ENCODE peak calls at places on chromosome 20, in four cellular contexts. C, D, U and L are unnamed samples.

GRCh38 chr20:17612287-17612974 is 42.6 kb downstream of the DSTN start:
- DNase-seq in C (no peak), D (peak), U (no peak), L (no peak)

GRCh38 chr20:14616003-14616402 is 278.6 kb upstream of the FLRT3 start:
- DNase-seq in C (no peak), D (no peak), U (peak), L (no peak)

GRCh38 chr20:62087632-62088031 is 22.0 kb upstream of the TAF4 start:
- DNase-seq in C (no peak), D (no peak), U (no peak), L (no peak)

GRCh38 chr20:64100566-64100888 is 6.8 kb downstream of the NPBWR2 start:
- DNase-seq in C (no peak), D (no peak), U (no peak), L (no peak)

GRCh38 chr20:19981091-19981490 is 36.1 kb upstream of the NAA20 start:
- DNase-seq in C (no peak), D (peak), U (no peak), L (no peak)

GRCh38 chr20:40176442-40176841 is 512.6 kb downstream of the MAFB start:
- DNase-seq in C (no peak), D (no peak), U (no peak), L (no peak)

GRCh38 chr20:24633026-24633425 is 163.6 kb downstream of the SYNDIG1 start:
- DNase-seq in C (no peak), D (no peak), U (no peak), L (no peak)

GRCh38 chr20:20363449-20364015 is 4.4 kb upstream of the INSM1 start:
- DNase-seq in C (no peak), D (no peak), U (no peak), L (no peak)

GRCh38 chr20:64219730-64220129 is 35.8 kb upstream of the PCMTD2 start:
- DNase-seq in C (no peak), D (no peak), U (no peak), L (no peak)

GRCh38 chr20:46851746-46852145 is 42.9 kb upstream of the EYA2 start:
- DNase-seq in C (no peak), D (no peak), U (no peak), L (no peak)

GRCh38 chr20:46853926-46854325 is 40.7 kb upstream of the EYA2 start:
- DNase-seq in C (no peak), D (no peak), U (no peak), L (no peak)

GRCh38 chr20:46850416-46850815 is 44.2 kb upstream of the EYA2 start:
- DNase-seq in C (no peak), D (no peak), U (no peak), L (no peak)

GRCh38 chr20:46850896-46851295 is 43.7 kb upstream of the EYA2 start:
- DNase-seq in C (no peak), D (no peak), U (no peak), L (no peak)

GRCh38 chr20:46852313-46852712 is 42.3 kb upstream of the EYA2 start:
- DNase-seq in C (no peak), D (no peak), U (no peak), L (no peak)
- TF ChIP-seq CTCF in C (no peak), D (no peak), U (no peak), L (no peak)

GRCh38 chr20:57250607-57251343 is 15.7 kb downstream of the BMP7 start:
- DNase-seq in C (no peak), D (no peak), U (peak), L (no peak)

GRCh38 chr20:57252559-57253162 is 13.8 kb downstream of the BMP7 start:
- DNase-seq in C (no peak), D (no peak), U (no peak), L (no peak)

GRCh38 chr20:57251949-57252348 is 14.5 kb downstream of the BMP7 start:
- DNase-seq in C (no peak), D (no peak), U (no peak), L (no peak)

GRCh38 chr20:57249772-57250171 is 16.7 kb downstream of the BMP7 start:
- DNase-seq in C (no peak), D (no peak), U (no peak), L (no peak)

DNA sequence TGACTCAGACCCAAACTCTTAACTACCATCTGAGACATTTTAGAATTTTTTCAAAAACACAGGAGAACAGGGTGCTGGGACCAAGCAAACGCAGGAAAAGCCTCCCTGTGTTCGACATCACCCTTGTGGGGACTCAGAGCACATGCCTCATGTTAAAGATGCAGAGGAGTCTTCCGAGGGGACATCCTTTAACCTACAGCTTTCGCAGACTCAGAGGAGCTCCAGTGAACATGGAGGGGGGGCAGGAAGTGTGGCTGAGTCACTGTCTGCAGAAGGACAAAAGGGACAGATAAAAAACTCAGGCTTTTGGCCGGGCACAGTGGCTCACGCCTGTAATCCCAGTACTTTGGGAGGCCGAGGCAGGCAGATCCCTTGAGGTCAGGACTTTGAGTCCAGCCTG is 15.1 kb downstream of the BMP7 start:
- DNase-seq in C (no peak), D (no peak), U (peak), L (no peak)
- H3K4me3 ChIP-seq in C (no peak), D (no peak), U (no peak), L (no peak)

DNA sequence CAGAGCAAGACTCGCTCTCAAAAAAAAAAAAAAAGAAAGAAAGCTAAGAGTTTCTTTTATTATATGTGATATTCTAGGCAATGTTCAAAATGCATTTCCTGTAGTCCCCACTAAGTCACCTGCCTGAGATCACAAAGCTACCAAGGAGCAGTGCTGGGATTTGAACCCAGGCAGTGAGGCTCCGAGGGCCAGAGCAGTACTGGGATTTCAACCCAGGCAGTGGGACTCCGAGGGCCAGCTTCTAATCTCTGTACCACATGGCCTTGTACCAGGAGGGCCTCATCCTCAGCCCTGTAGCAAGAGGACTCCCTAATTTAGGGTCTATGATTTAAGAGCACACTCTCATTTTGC is 39.7 kb downstream of the ZMYND8 start:
- DNase-seq in C (no peak), D (no peak), U (no peak), L (no peak)
- TF ChIP-seq CTCF in C (no peak), D (no peak), U (no peak), L (no peak)

GRCh38 chr20:45353746-45354145 is 5.5 kb upstream of the SDC4 start:
- DNase-seq in C (no peak), D (no peak), U (no peak), L (no peak)

GRCh38 chr20:45352729-45353128 is 4.5 kb upstream of the SDC4 start:
- DNase-seq in C (no peak), D (no peak), U (no peak), L (no peak)

GRCh38 chr20:45355209-45355608 is 7.0 kb upstream of the SDC4 start:
- DNase-seq in C (no peak), D (peak), U (peak), L (no peak)

GRCh38 chr20:45355685-45356084 is 7.3 kb upstream of the SYS1 start:
- DNase-seq in C (no peak), D (no peak), U (no peak), L (no peak)

DNA sequence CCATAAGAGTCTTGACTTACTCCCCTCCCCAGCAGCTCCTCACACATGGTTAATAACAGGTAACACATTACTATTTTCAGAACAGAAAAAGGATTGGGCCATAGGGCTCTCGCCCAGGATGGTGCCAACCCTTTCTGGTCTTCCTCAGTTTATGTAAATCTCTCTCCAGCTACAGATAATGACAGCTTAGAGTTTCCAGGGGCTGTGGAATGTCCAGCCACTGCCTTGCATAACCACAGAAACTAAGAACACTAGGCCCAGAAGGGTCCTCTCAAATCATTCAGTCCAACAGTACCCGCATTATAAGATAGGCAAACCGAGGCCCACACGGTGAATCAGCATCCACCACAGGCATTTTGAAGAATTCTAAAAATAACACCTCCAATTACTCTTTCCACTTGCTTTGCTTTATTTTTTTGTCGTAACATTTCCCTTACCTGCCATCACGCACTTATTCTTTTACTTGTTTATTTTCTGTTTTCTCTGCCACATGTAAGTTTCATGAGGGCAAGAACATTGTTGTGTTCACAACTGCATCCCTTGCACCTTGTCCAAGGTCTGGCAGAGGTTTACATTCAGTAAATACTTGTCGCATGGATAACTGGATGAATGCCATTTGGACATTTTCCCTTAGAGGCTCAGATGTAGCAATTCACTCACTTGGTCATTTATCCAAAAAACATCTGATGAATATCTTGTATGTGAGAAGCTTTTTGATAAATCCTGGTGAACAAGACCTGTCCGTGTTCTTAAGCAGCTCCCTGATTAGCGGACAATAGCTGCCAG is 6.4 kb upstream of the SDC4 start:
- DNase-seq in C (no peak), D (peak), U (no peak), L (no peak)
- H3K4me3 ChIP-seq in C (peak), D (no peak), U (no peak), L (no peak)

GRCh38 chr20:8829232-8829631 is 239.7 kb upstream of the PLCB4 start:
- DNase-seq in C (no peak), D (no peak), U (no peak), L (no peak)
- TF ChIP-seq CTCF in C (peak), D (peak), U (peak), L (peak)

GRCh38 chr20:49281059-49281912 is 3.4 kb upstream of the ZNFX1 start:
- DNase-seq in C (no peak), D (peak), U (peak), L (no peak)

GRCh38 chr20:49283703-49284625 is 6.1 kb upstream of the ZNFX1 start:
- DNase-seq in C (no peak), D (no peak), U (peak), L (no peak)

GRCh38 chr20:49283176-49283702 is 5.4 kb upstream of the ZNFX1 start:
- DNase-seq in C (no peak), D (no peak), U (peak), L (no peak)

GRCh38 chr20:49281913-49282467 is 4.1 kb upstream of the ZNFX1 start:
- DNase-seq in C (no peak), D (no peak), U (no peak), L (no peak)

DNA sequence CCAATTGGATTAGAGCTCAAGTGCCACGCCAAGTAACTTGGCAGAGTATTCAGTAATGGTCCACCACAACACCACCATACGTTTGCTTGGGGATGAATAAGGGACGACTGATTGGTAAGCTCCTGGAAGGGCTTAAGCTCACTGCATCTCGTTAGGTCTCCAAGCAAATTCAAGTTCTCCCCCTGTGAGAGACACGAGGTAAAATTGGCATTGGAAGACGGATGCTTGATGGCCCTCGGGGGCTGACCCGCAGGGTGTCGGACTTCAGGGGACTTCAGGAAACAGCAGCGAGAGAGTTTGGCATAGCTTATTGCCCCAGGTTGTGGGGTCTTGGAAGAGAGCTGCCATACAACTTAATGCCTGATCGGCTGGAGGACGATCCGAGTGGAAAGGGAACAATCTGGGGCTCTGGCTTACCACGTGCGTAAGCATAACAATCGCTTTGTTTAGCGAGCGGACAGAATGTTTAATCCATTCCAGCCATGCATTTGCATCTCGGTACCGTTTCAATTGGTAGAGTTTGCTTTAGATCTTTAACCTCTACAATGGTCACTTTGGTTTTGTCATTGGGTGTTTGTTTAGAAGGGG is 4.8 kb upstream of the ZNFX1 start:
- DNase-seq in C (no peak), D (no peak), U (peak), L (no peak)
- H3K4me3 ChIP-seq in C (peak), D (no peak), U (peak), L (peak)